ENCODE peak calls at places on chromosome 18, in six cellular contexts. E is HFF-Myc, O is GM12864, K is lower lobe of right lung, C is bronchial epithelial cell, W is OCI-LY7. L is an unnamed sample.

GRCh38 chr18:41767960-41768359 is 187.1 kb upstream of the PIK3C3 start:
- DNase-seq in E (no peak), O (no peak), K (no peak), C (peak; percentile 67), W (no peak), L (peak; percentile 40)

GRCh38 chr18:69490813-69491212 is 90.1 kb downstream of the DOK6 start:
- DNase-seq in E (peak; percentile 56), O (no peak), K (no peak), C (no peak), W (no peak), L (peak; percentile 66)

GRCh38 chr18:24734058-24734457 is 273.6 kb downstream of the HRH4 start:
- DNase-seq in E (no peak), O (no peak), K (no peak), C (no peak), W (peak; percentile 27), L (peak; percentile 40)

GRCh38 chr18:74194691-74195090 is 46.4 kb downstream of the TIMM21 start:
- DNase-seq in E (no peak), O (no peak), K (no peak), C (no peak), W (no peak), L (peak; percentile 29)

GRCh38 chr18:76564636-76565237 is 69.7 kb upstream of the ZNF516 start:
- DNase-seq in E (no peak), O (no peak), K (no peak), C (no peak), W (no peak), L (peak; percentile 25)

GRCh38 chr18:58338961-58339722 is 289.7 kb downstream of the ALPK2 start:
- DNase-seq in E (no peak), O (no peak), K (no peak), C (peak; percentile 80), W (no peak), L (peak; percentile 63)

GRCh38 chr18:70072678-70073077 is 125.0 kb upstream of the CD226 start:
- DNase-seq in E (no peak), O (no peak), K (no peak), C (peak; percentile 52), W (no peak), L (peak; percentile 42)

GRCh38 chr18:2983296-2983695 is 29.6 kb downstream of the LPIN2 start:
- DNase-seq in E (no peak), O (no peak), K (no peak), C (no peak), W (no peak), L (no peak)

GRCh38 chr18:21489919-21490495 is 110.5 kb downstream of the ESCO1 start:
- DNase-seq in E (no peak), O (no peak), K (no peak), C (no peak), W (no peak), L (no peak)

GRCh38 chr18:58784601-58785137 is 80.0 kb upstream of the ZNF532 start:
- DNase-seq in E (no peak), O (no peak), K (no peak), C (no peak), W (no peak), L (no peak)

GRCh38 chr18:1585881-1586488 is 681.3 kb downstream of the ADCYAP1 start:
- DNase-seq in E (peak; percentile 15), O (no peak), K (no peak), C (peak; percentile 52), W (peak; percentile 38), L (peak; percentile 27)

GRCh38 chr18:48539406-48540328 is 836 bp downstream of the CTIF start:
- DNase-seq in E (no peak), O (no peak), K (peak; percentile 65), C (peak; percentile 44), W (no peak), L (peak; percentile 55)

GRCh38 chr18:944440-944839 is 39.8 kb downstream of the ADCYAP1 start:
- DNase-seq in E (no peak), O (no peak), K (no peak), C (peak; percentile 55), W (no peak), L (peak; percentile 77)

GRCh38 chr18:2002604-2003003 is 568.7 kb downstream of the METTL4 start:
- DNase-seq in E (no peak), O (no peak), K (no peak), C (no peak), W (no peak), L (no peak)

GRCh38 chr18:42574871-42575270 is 540.6 kb downstream of the RIT2 start:
- DNase-seq in E (no peak), O (no peak), K (no peak), C (no peak), W (no peak), L (no peak)

GRCh38 chr18:77107218-77107815 is 25.3 kb downstream of the MBP start:
- DNase-seq in E (no peak), O (no peak), K (no peak), C (no peak), W (no peak), L (peak; percentile 32)

GRCh38 chr18:38663682-38664081 is 1098.1 kb upstream of the CELF4 start:
- DNase-seq in E (no peak), O (no peak), K (no peak), C (no peak), W (no peak), L (no peak)

GRCh38 chr18:78542204-78542603 is 437.4 kb upstream of the SALL3 start:
- DNase-seq in E (no peak), O (no peak), K (peak; percentile 92), C (peak; percentile 19), W (no peak), L (no peak)

GRCh38 chr18:67865400-67865799 is 348.9 kb upstream of the DSEL start:
- DNase-seq in E (no peak), O (no peak), K (no peak), C (no peak), W (no peak), L (no peak)

GRCh38 chr18:46830633-46831032 is 73.8 kb upstream of the ST8SIA5 start:
- DNase-seq in E (no peak), O (no peak), K (no peak), C (no peak), W (no peak), L (no peak)

GRCh38 chr18:59834267-59834666 is 65.5 kb upstream of the PMAIP1 start:
- DNase-seq in E (no peak), O (no peak), K (no peak), C (no peak), W (no peak), L (no peak)

GRCh38 chr18:79011300-79011870 is 31.8 kb downstream of the SALL3 start:
- DNase-seq in E (no peak), O (no peak), K (no peak), C (no peak), W (no peak), L (no peak)

GRCh38 chr18:3869848-3870247 is 419.9 kb downstream of the TGIF1 start:
- DNase-seq in E (peak; percentile 33), O (no peak), K (no peak), C (peak; percentile 62), W (peak; percentile 56), L (peak; percentile 83)

GRCh38 chr18:9802774-9803697 is 82.7 kb upstream of the TXNDC2 start:
- DNase-seq in E (no peak), O (no peak), K (no peak), C (no peak), W (no peak), L (peak; percentile 27)

GRCh38 chr18:67318651-67319050 is 197.9 kb downstream of the DSEL start:
- DNase-seq in E (no peak), O (no peak), K (no peak), C (no peak), W (no peak), L (peak; percentile 13)

GRCh38 chr18:75070625-75071483 is 138.1 kb downstream of the PTGR3 start:
- DNase-seq in E (peak; percentile 61), O (peak; percentile 54), K (no peak), C (peak; percentile 98), W (peak; percentile 11), L (peak; percentile 91)

GRCh38 chr18:54675076-54675475 is 84.0 kb downstream of the DYNAP start:
- DNase-seq in E (no peak), O (no peak), K (no peak), C (no peak), W (no peak), L (peak; percentile 8)

GRCh38 chr18:57780318-57781127 is 22.6 kb downstream of the ATP8B1 start:
- DNase-seq in E (peak; percentile 88), O (no peak), K (no peak), C (peak; percentile 88), W (no peak), L (peak; percentile 87)

GRCh38 chr18:58004317-58004716 is 39.7 kb upstream of the NEDD4L start:
- DNase-seq in E (peak; percentile 35), O (no peak), K (no peak), C (peak; percentile 90), W (no peak), L (peak; percentile 83)

GRCh38 chr18:11398625-11399024 is 210.8 kb upstream of the SLC35G4 start:
- DNase-seq in E (no peak), O (no peak), K (no peak), C (no peak), W (no peak), L (peak; percentile 13)

GRCh38 chr18:61545281-61546245 is 212.3 kb downstream of the CDH20 start:
- DNase-seq in E (no peak), O (no peak), K (no peak), C (no peak), W (no peak), L (no peak)

GRCh38 chr18:77114564-77115391 is 17.8 kb downstream of the MBP start:
- DNase-seq in E (no peak), O (no peak), K (peak; percentile 95), C (peak; percentile 100), W (no peak), L (peak; percentile 88)

GRCh38 chr18:24853076-24853475 is 392.6 kb downstream of the HRH4 start:
- DNase-seq in E (no peak), O (no peak), K (no peak), C (no peak), W (no peak), L (no peak)

GRCh38 chr18:13103366-13103765 is 112.2 kb downstream of the CEP192 start:
- DNase-seq in E (no peak), O (no peak), K (no peak), C (no peak), W (peak; percentile 11), L (peak; percentile 11)
- TF ChIP-seq CTCF in E (peak; percentile 19), O (peak; percentile 33), K (peak; percentile 15), C (peak; percentile 6), W (peak; percentile 69), L (peak; percentile 28)

DNA sequence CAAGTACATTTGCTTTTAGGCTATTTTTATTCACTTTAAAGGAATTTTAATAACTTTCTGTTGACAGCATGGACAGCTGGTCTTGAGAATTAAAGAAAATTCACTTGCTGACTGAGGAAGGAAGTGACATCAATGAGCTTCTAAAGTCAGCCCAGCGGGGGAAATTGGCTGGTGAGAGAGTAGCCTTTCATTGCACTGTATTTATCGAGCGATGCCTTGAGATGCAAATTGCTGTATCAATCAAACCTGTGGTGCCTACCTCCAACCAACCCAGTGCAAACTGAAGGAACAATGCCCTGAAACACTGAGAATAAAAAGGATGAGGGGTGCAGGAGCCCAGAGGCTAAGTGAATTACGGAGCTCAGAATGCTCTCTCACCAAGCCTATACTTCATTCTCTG is 91.4 kb upstream of the AQP4 start:
- DNase-seq in E (no peak), O (no peak), K (no peak), C (no peak), W (peak; percentile 7), L (no peak)
- H3K4me3 ChIP-seq in E (no peak overlapping the region), O (no peak overlapping the region), K (no peak overlapping the region), C (no peak overlapping the region), W (no peak overlapping the region), L (no peak overlapping the region)

GRCh38 chr18:64330161-64330560 is 181.3 kb upstream of the LINC00305 start:
- DNase-seq in E (no peak), O (no peak), K (no peak), C (no peak), W (no peak), L (no peak)
- TF ChIP-seq CTCF in E (no peak), O (peak; percentile 16), K (no peak), C (no peak), W (no peak), L (no peak)

GRCh38 chr18:65257157-65257556 is 493.7 kb upstream of the CDH7 start:
- DNase-seq in E (no peak), O (no peak), K (no peak), C (no peak), W (no peak), L (no peak)
- H3K4me3 ChIP-seq in E (no peak overlapping the region), O (no peak overlapping the region), K (no peak overlapping the region), C (no peak overlapping the region), W (no peak overlapping the region), L (no peak overlapping the region)